ENCODE peak calls at places on chromosomes 6 and 20, in eight cellular contexts. P is fibroblast of pulmonary artery, Z is RWPE1, J is GM20000, R is kidney, C is heart left ventricle, U is heart right ventricle, A is A549. Q is an unnamed sample.

GRCh38 chr20:62822788-62823651 is 6.2 kb downstream of the COL9A3 start:
- DNase-seq in P (no peak), Z (peak; percentile 55), A (peak; percentile 92), U (no peak), R (peak; percentile 68), C (no peak), J (peak; percentile 88), Q (no peak)

GRCh38 chr6:167210375-167211295 is 52.9 kb upstream of the GPR31 start:
- DNase-seq in C (no peak), P (peak; percentile 4), R (peak; percentile 74), U (peak; percentile 11), A (no peak), Z (no peak), J (no peak), Q (no peak)

GRCh38 chr6:14728396-14729024 is 517.4 kb upstream of the JARID2 start:
- DNase-seq in J (no peak), Z (peak; percentile 51), P (peak; percentile 77), R (no peak), U (no peak), C (no peak), A (no peak), Q (no peak)

GRCh38 chr20:23039885-23040508 is 4.9 kb downstream of the SSTR4 start:
- DNase-seq in J (no peak), U (no peak), R (no peak), A (no peak), C (no peak), Z (peak; percentile 30), P (no peak), Q (no peak)

GRCh38 chr20:64039293-64040160 is 3.5 kb downstream of the C20orf204 start:
- DNase-seq in J (no peak), Z (no peak), A (no peak), R (no peak), C (no peak), U (no peak), P (no peak), Q (no peak)

GRCh38 chr6:66128238-66128637 is 421.2 kb upstream of the EYS start:
- DNase-seq in P (no peak), Z (no peak), A (no peak), J (no peak), C (no peak), R (no peak), U (no peak), Q (no peak)

GRCh38 chr20:1707588-1708449 is 50.2 kb upstream of the SIRPG start:
- DNase-seq in Z (no peak), U (no peak), C (no peak), A (no peak), P (no peak), R (no peak), J (no peak), Q (no peak)

GRCh38 chr6:35173068-35174042 is 32.2 kb upstream of the TCP11 start:
- DNase-seq in C (no peak), Z (no peak), R (no peak), A (no peak), P (no peak), U (no peak), J (no peak), Q (no peak)

GRCh38 chr6:33587529-33588215 is 7.6 kb upstream of the BAK1 start:
- DNase-seq in J (no peak), U (no peak), R (no peak), Z (no peak), C (no peak), P (no peak), A (no peak), Q (no peak)

GRCh38 chr6:149140137-149140909 is 177.2 kb upstream of the TAB2 start:
- DNase-seq in Z (no peak), J (peak; percentile 35), R (no peak), A (no peak), P (no peak), C (no peak), U (no peak), Q (no peak)

GRCh38 chr6:26329763-26330511 is 35.1 kb upstream of the BTN3A2 start:
- DNase-seq in R (no peak), U (no peak), P (peak; percentile 58), C (no peak), Z (no peak), J (no peak), A (no peak), Q (no peak)

GRCh38 chr6:3331498-3331897 is 72.8 kb downstream of the PSMG4 start:
- DNase-seq in J (no peak), C (no peak), U (no peak), R (no peak), P (no peak), A (no peak), Z (no peak), Q (no peak)

GRCh38 chr20:44849712-44850111 is 35.8 kb upstream of the YWHAB start:
- DNase-seq in Z (peak; percentile 35), C (no peak), P (no peak), J (no peak), U (no peak), A (no peak), R (no peak), Q (no peak)

GRCh38 chr6:118680452-118681095 is 29.2 kb upstream of the CEP85L start:
- DNase-seq in P (no peak), C (no peak), J (no peak), R (no peak), A (no peak), Z (no peak), U (no peak), Q (no peak)

GRCh38 chr6:14799928-14800327 is 445.9 kb upstream of the JARID2 start:
- DNase-seq in R (peak; percentile 77), A (peak; percentile 6), U (peak; percentile 88), J (peak; percentile 39), C (peak; percentile 83), Z (peak; percentile 57), P (peak; percentile 93), Q (no peak)

GRCh38 chr20:9480066-9480465 is 34.3 kb upstream of the LAMP5 start:
- DNase-seq in R (no peak), C (no peak), Z (no peak), U (no peak), A (no peak), P (no peak), J (no peak), Q (no peak)

GRCh38 chr20:13199279-13199678 is 21.8 kb upstream of the ISM1 start:
- DNase-seq in Z (no peak), C (no peak), U (no peak), A (no peak), R (no peak), P (no peak), J (no peak), Q (no peak)

GRCh38 chr6:152078804-152079203 is 271.3 kb downstream of the ESR1 start:
- DNase-seq in C (no peak), Z (no peak), J (no peak), A (no peak), U (no peak), P (no peak), R (no peak), Q (no peak)
- TF ChIP-seq CTCF in C (no peak), Z (no peak), J (no peak), A (no peak), U (no peak), P (no peak), R (no peak), Q (no peak)

DNA sequence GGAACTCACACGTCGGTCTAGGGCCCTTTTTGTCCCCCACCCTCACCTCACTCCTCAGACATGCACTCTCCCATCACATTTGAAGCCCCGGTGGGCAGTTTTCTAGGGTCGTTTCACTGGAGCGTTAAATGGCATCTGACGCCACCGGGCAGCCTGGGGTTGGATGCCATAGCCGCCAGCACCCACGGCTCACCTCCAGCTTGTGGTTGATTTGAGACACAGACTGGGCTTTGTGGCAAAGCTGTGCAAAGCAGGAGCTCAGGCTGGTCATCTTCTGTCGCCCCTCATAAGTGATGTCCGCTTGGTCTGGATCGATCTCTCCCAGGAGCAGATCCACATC is 530 bp downstream of the GOPC start:
- DNase-seq in Z (peak; percentile 14), P (no peak), J (no peak), R (peak; percentile 52), C (no peak), U (no peak), A (no peak), Q (no peak)
- TF ChIP-seq CTCF in Z (no peak), P (no peak), J (no peak), R (no peak), C (no peak), U (no peak), A (no peak), Q (no peak)

GRCh38 chr6:160261991-160262718 is 3.5 kb upstream of the SLC22A2 start:
- DNase-seq in P (no peak), U (no peak), Z (no peak), J (no peak), C (no peak), R (no peak), A (peak; percentile 47), Q (no peak)
- TF ChIP-seq CTCF in P (peak; percentile 12), U (no peak), Z (no peak), J (no peak), C (peak; percentile 5), R (no peak), A (no peak), Q (no peak)

GRCh38 chr6:107114213-107114871 is 973 bp downstream of the BEND3 start:
- DNase-seq in J (peak; percentile 94), U (peak; percentile 81), R (peak; percentile 95), A (peak; percentile 68), C (peak; percentile 87), Z (peak; percentile 79), P (peak; percentile 88), Q (peak; percentile 76)
- TF ChIP-seq CTCF in J (peak; percentile 79), U (peak; percentile 95), R (peak; percentile 84), A (peak; percentile 85), C (peak; percentile 99), Z (peak; percentile 89), P (peak; percentile 21), Q (peak; percentile 92)

GRCh38 chr6:11537229-11538048 is at the start of gene TMEM170B:
- DNase-seq in P (peak; percentile 76), R (peak; percentile 98), J (peak; percentile 99), C (peak; percentile 95), U (peak; percentile 92), Z (peak; percentile 74), A (peak; percentile 62), Q (peak; percentile 73)

GRCh38 chr6:11538049-11538798 is 675 bp downstream of the TMEM170B start:
- DNase-seq in R (peak; percentile 76), C (peak; percentile 26), A (peak; percentile 8), P (no peak), U (peak; percentile 17), Z (no peak), J (peak; percentile 68), Q (no peak)

GRCh38 chr6:11538799-11539468 is 1.4 kb downstream of the TMEM170B start:
- DNase-seq in R (no peak), A (no peak), J (no peak), Z (no peak), P (no peak), U (no peak), C (no peak), Q (no peak)

GRCh38 chr6:11535801-11536230 is 1.7 kb upstream of the TMEM170B start:
- DNase-seq in R (no peak), C (no peak), P (peak; percentile 70), J (no peak), A (no peak), Z (peak; percentile 42), U (no peak), Q (no peak)

DNA sequence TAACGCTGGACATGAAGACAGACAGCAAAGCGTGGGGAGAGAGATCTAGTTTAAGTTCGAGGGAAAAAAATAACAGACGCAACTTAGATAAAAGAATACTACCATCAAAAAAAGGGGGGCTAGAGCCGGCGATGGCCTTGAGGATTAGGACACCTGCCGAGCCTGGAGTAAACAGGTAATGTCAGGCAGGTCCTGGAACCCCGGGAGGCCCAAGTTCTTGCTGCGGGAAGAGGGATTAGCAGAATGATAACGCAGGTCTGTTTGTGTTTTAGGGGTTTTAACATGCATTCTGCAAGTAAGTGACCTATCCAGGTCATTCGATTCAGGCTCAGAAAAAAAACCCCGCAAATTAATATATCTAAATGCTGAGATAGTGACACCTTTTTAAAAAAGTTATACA is 754 bp upstream of the TMEM170B start:
- DNase-seq in J (no peak), C (no peak), A (no peak), U (no peak), Z (no peak), P (no peak), R (peak; percentile 66), Q (no peak)
- TF ChIP-seq CTCF in J (no peak), C (no peak), A (no peak), U (no peak), Z (no peak), P (no peak), R (no peak), Q (no peak)

Q was measured in RWPE2.